ENCODE peak calls at places on chromosomes 3 and 15, in four cellular contexts. One of them, this sample, is unnamed.

GRCh38 chr15:94083467-94083991 is 147.8 kb upstream of the MCTP2 start:
- DNase-seq in GM12864: no peak
- DNase-seq in activated CD8-positive, alpha-beta memory T cell treated with anti-CD3 and anti-CD28 coated beads for 24 hours: no peak
- DNase-seq in kidney tubule cell: no peak
- DNase-seq in this sample: no peak

GRCh38 chr3:184593201-184593922 is 31.8 kb downstream of the EPHB3 start:
- DNase-seq in GM12864: no peak
- DNase-seq in activated CD8-positive, alpha-beta memory T cell treated with anti-CD3 and anti-CD28 coated beads for 24 hours: no peak
- DNase-seq in kidney tubule cell: no peak
- DNase-seq in this sample: no peak

GRCh38 chr15:84773716-84774115 is 25.3 kb downstream of the ZNF592 start:
- DNase-seq in GM12864: no peak
- DNase-seq in activated CD8-positive, alpha-beta memory T cell treated with anti-CD3 and anti-CD28 coated beads for 24 hours: no peak
- DNase-seq in kidney tubule cell: no peak
- DNase-seq in this sample: no peak

GRCh38 chr3:122067588-122068240 is 12.6 kb downstream of the CD86 start:
- DNase-seq in GM12864: no peak
- DNase-seq in activated CD8-positive, alpha-beta memory T cell treated with anti-CD3 and anti-CD28 coated beads for 24 hours: no peak
- DNase-seq in kidney tubule cell: no peak
- DNase-seq in this sample: no peak

GRCh38 chr3:44248152-44248551 is 6.5 kb downstream of the TOPAZ1 start:
- DNase-seq in GM12864: no peak
- DNase-seq in activated CD8-positive, alpha-beta memory T cell treated with anti-CD3 and anti-CD28 coated beads for 24 hours: no peak
- DNase-seq in kidney tubule cell: no peak
- DNase-seq in this sample: no peak

GRCh38 chr15:40762919-40763800 is 708 bp upstream of the GCHFR start:
- DNase-seq in GM12864: no peak
- DNase-seq in activated CD8-positive, alpha-beta memory T cell treated with anti-CD3 and anti-CD28 coated beads for 24 hours: peak; percentile 76
- DNase-seq in kidney tubule cell: peak; percentile 73
- DNase-seq in this sample: peak; percentile 82

GRCh38 chr3:40801276-40801675 is 276.5 kb downstream of the ZNF621 start:
- DNase-seq in GM12864: no peak
- DNase-seq in activated CD8-positive, alpha-beta memory T cell treated with anti-CD3 and anti-CD28 coated beads for 24 hours: no peak
- DNase-seq in kidney tubule cell: no peak
- DNase-seq in this sample: no peak

GRCh38 chr3:53833053-53833645 is 13.1 kb downstream of the CHDH start:
- DNase-seq in GM12864: no peak
- DNase-seq in activated CD8-positive, alpha-beta memory T cell treated with anti-CD3 and anti-CD28 coated beads for 24 hours: no peak
- DNase-seq in kidney tubule cell: no peak
- DNase-seq in this sample: no peak

GRCh38 chr3:97958396-97958795 is 13.8 kb downstream of the RIOX2 start:
- DNase-seq in GM12864: no peak
- DNase-seq in activated CD8-positive, alpha-beta memory T cell treated with anti-CD3 and anti-CD28 coated beads for 24 hours: no peak
- DNase-seq in kidney tubule cell: peak; percentile 57
- DNase-seq in this sample: no peak

GRCh38 chr3:52022323-52023100 is 26.8 kb upstream of the RPL29 start:
- DNase-seq in GM12864: no peak
- DNase-seq in activated CD8-positive, alpha-beta memory T cell treated with anti-CD3 and anti-CD28 coated beads for 24 hours: no peak
- DNase-seq in kidney tubule cell: no peak
- DNase-seq in this sample: no peak

GRCh38 chr3:16335772-16336621 is 71.0 kb downstream of the OXNAD1 start:
- DNase-seq in GM12864: no peak
- DNase-seq in activated CD8-positive, alpha-beta memory T cell treated with anti-CD3 and anti-CD28 coated beads for 24 hours: peak; percentile 55
- DNase-seq in kidney tubule cell: no peak
- DNase-seq in this sample: no peak

GRCh38 chr15:40256642-40257235 is 17.9 kb downstream of the PAK6 start:
- DNase-seq in GM12864: no peak
- DNase-seq in activated CD8-positive, alpha-beta memory T cell treated with anti-CD3 and anti-CD28 coated beads for 24 hours: no peak
- DNase-seq in kidney tubule cell: peak; percentile 55
- DNase-seq in this sample: no peak

GRCh38 chr15:87973456-87974215 is 282.9 kb downstream of the NTRK3 start:
- DNase-seq in GM12864: no peak
- DNase-seq in activated CD8-positive, alpha-beta memory T cell treated with anti-CD3 and anti-CD28 coated beads for 24 hours: no peak
- DNase-seq in kidney tubule cell: no peak
- DNase-seq in this sample: peak; percentile 42

GRCh38 chr15:91128028-91128427 is 28.0 kb downstream of the SV2B start:
- DNase-seq in GM12864: no peak
- DNase-seq in activated CD8-positive, alpha-beta memory T cell treated with anti-CD3 and anti-CD28 coated beads for 24 hours: no peak
- DNase-seq in kidney tubule cell: no peak
- DNase-seq in this sample: no peak

GRCh38 chr3:119428538-119428937 is 34.9 kb downstream of the TMEM39A start:
- DNase-seq in GM12864: no peak
- DNase-seq in activated CD8-positive, alpha-beta memory T cell treated with anti-CD3 and anti-CD28 coated beads for 24 hours: no peak
- DNase-seq in kidney tubule cell: no peak
- DNase-seq in this sample: no peak